ENCODE peak calls at places on chromosomes 2 and 18, in eight cellular contexts. U is uterus, G is right cardiac atrium, Z is left ventricle myocardium inferior, F is psoas muscle, Q is DND-41, P is pancreas, T is PC-3. S is an unnamed sample.

GRCh38 chr18:4847066-4847465 is 350.0 kb downstream of the AKAIN1 start:
- DNase-seq in U (no peak), G (no peak), Z (no peak), F (no peak), Q (no peak), P (no peak), T (no peak), S (no peak)

GRCh38 chr2:140185076-140185475 is 1404.9 kb upstream of the NXPH2 start:
- DNase-seq in U (no peak), G (no peak), Z (no peak), F (no peak), Q (no peak), P (no peak), T (no peak), S (no peak)

GRCh38 chr2:237734905-237735623 is 63.5 kb upstream of the RBM44 start:
- DNase-seq in U (no peak), G (no peak), Z (no peak), F (no peak), Q (no peak), P (no peak), T (no peak), S (no peak)

GRCh38 chr2:172389685-172390339 is 37.6 kb upstream of the ITGA6 start:
- DNase-seq in U (no peak), G (no peak), Z (no peak), F (no peak), Q (no peak), P (no peak), T (no peak), S (no peak)

GRCh38 chr18:6920099-6920955 is 190.8 kb downstream of the ARHGAP28 start:
- DNase-seq in U (peak; percentile 42), G (peak; percentile 25), Z (no peak), F (no peak), Q (no peak), P (peak; percentile 58), T (peak; percentile 89), S (no peak)

GRCh38 chr2:19786408-19787058 is 115.2 kb downstream of the TTC32 start:
- DNase-seq in U (no peak), G (no peak), Z (no peak), F (no peak), Q (no peak), P (no peak), T (peak; percentile 48), S (no peak)

GRCh38 chr2:205865794-205866490 is 183.6 kb downstream of the NRP2 start:
- DNase-seq in U (no peak), G (no peak), Z (no peak), F (no peak), Q (no peak), P (peak; percentile 32), T (peak; percentile 46), S (no peak)

GRCh38 chr2:138071720-138072719 is 107.7 kb downstream of the HNMT start:
- DNase-seq in U (no peak), G (no peak), Z (no peak), F (no peak), Q (no peak), P (no peak), T (peak; percentile 97), S (no peak)

GRCh38 chr2:202918860-202919259 is 6.8 kb downstream of the CARF start:
- DNase-seq in U (no peak), G (no peak), Z (no peak), F (no peak), Q (no peak), P (no peak), T (peak; percentile 39), S (no peak)

GRCh38 chr2:159185401-159186130 is 100.9 kb downstream of the WDSUB1 start:
- DNase-seq in U (no peak), G (no peak), Z (no peak), F (no peak), Q (peak; percentile 31), P (no peak), T (peak; percentile 31), S (no peak)

GRCh38 chr2:237122214-237122666 is 36.6 kb downstream of the COPS8 start:
- DNase-seq in U (peak; percentile 65), G (peak; percentile 75), Z (peak; percentile 57), F (peak; percentile 87), Q (peak; percentile 60), P (peak; percentile 41), T (peak; percentile 73), S (peak; percentile 10)

GRCh38 chr2:15579641-15580040 is 12.0 kb upstream of the DDX1 start:
- DNase-seq in U (no peak), G (no peak), Z (no peak), F (no peak), Q (no peak), P (no peak), T (peak; percentile 41), S (no peak)

GRCh38 chr18:3262234-3263171 is 570 bp downstream of the MYL12B start:
- DNase-seq in U (no peak), G (no peak), Z (no peak), F (peak; percentile 60), Q (peak; percentile 37), P (peak; percentile 77), T (peak; percentile 41), S (peak; percentile 49)

GRCh38 chr2:7813541-7814310 is 868.1 kb upstream of the ID2 start:
- DNase-seq in U (no peak), G (no peak), Z (no peak), F (no peak), Q (no peak), P (no peak), T (peak; percentile 24), S (no peak)

GRCh38 chr2:192190474-192190873 is 4.3 kb downstream of the TMEFF2 start:
- DNase-seq in U (no peak), G (no peak), Z (no peak), F (no peak), Q (no peak), P (no peak), T (peak; percentile 53), S (no peak)

GRCh38 chr18:59905686-59906091 is 5.9 kb downstream of the PMAIP1 start:
- DNase-seq in U (no peak), G (no peak), Z (no peak), F (no peak), Q (no peak), P (no peak), T (no peak), S (no peak)

DNA sequence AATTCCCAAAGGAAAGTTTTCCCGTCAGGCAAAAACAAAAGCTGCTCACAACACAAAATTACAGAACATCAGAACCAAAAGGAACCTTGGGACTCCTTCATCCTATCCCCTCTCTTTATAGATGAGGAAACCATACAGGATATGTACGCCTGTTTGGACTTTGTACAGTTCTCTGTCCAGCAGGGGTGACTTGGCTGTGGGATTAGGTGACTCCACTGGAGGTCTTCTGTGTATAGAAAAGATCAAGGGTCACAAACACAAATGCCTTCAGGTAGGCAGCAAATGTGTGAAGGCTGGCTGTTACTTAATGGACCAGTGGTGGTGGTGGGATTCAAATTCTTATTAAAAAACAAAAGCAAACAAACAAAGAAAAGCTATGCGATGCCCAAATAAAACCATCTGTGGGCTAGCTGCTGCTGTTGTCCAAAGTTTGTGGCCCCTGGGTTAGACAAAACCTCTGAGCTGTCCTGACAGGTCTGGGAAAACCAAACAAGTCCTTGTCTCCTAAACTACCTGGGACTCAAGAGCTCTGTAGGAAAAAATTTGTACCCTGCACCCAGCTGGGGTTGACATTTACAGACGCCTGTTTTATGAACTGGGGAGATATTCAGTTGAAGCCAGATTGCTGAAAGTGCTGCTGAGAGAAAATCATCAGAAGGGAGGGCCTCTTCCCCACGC is 1.3 kb upstream of the CEP68 start:
- DNase-seq in U (no peak), G (no peak), Z (no peak), F (no peak), Q (no peak), P (no peak), T (no peak), S (no peak)
- H3K4me3 ChIP-seq in U (no peak overlapping the region), G (peak overlapping the region; percentile 73), Z (peak overlapping the region; percentile 94), F (peak overlapping the region; percentile 84), Q (no peak overlapping the region), P (no peak overlapping the region), T (no peak overlapping the region), S (no peak overlapping the region)

DNA sequence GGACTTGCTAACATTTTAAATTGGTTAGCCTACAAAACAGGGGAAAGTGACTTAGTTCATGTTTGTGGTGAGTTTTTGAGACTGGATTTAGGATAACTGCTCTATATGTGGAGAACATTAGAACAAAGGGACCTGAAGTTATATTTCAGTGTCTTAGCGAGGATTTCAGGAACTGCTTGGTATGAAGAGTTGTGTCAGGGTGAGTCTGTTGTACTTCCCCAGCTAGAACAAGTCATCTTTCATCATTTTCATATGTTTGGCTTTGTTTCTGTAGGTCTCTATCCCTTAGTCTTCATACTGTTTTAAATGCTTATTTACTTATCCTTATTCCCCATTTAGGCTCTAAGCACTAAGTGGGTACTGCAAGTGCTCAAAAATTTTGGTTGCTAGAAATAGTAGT is 41.9 kb downstream of the KCMF1 start:
- DNase-seq in U (no peak), G (no peak), Z (no peak), F (no peak), Q (no peak), P (no peak), T (no peak), S (no peak)
- H3K4me1 ChIP-seq in U (peaks cover 4% of the 10 kb centered on the region), G (peaks cover 7% of the 10 kb centered on the region), Z (peaks cover 90% of the 10 kb centered on the region), F (peaks cover 72% of the 10 kb centered on the region), Q (no peaks in the 10 kb centered on the region), P (peaks cover 16% of the 10 kb centered on the region), T (peaks cover 28% of the 10 kb centered on the region), S (peaks cover 63% of the 10 kb centered on the region)

DNA sequence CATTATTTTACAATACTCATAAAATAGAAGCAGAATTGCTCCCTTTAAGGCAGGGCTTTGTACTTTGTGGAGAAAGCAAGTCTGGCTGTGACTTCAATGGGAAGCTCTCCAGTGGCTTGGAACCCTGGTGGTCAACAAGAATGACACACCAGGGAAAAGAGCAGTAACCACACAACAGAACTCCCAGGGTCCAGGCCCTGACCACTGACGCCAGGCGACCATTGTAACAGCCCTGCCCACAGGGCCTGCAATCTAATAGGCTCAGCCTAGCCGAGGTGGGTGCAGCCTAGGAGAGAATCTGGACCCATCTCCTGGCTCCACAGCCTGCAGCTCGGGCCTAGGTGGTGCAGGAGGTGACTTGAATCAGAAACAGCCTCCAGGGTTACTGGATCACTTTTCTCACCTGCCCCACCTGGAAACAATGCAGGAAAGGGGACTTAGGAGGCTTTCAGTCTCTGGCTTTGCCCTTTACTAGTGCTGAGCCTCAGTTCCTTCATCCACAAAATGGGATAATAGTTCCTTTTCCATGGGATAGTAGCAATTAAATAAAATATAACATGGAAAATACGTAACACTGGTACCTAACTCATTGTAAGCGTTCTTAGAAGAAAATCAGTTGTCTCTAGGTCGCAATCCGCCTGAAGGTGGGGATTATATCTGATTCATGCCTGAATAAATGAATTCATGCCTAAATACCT is 112.4 kb upstream of the STPG4 start:
- DNase-seq in U (no peak), G (no peak), Z (no peak), F (no peak), Q (no peak), P (no peak), T (no peak), S (no peak)
- H3K27me3 ChIP-seq in U (no peaks in the 10 kb centered on the region), G (no peaks in the 10 kb centered on the region), Z (no peaks in the 10 kb centered on the region), F (no peaks in the 10 kb centered on the region), Q (no peaks in the 10 kb centered on the region), P (no peaks in the 10 kb centered on the region), T (no peaks in the 10 kb centered on the region), S (no peaks in the 10 kb centered on the region)

DNA sequence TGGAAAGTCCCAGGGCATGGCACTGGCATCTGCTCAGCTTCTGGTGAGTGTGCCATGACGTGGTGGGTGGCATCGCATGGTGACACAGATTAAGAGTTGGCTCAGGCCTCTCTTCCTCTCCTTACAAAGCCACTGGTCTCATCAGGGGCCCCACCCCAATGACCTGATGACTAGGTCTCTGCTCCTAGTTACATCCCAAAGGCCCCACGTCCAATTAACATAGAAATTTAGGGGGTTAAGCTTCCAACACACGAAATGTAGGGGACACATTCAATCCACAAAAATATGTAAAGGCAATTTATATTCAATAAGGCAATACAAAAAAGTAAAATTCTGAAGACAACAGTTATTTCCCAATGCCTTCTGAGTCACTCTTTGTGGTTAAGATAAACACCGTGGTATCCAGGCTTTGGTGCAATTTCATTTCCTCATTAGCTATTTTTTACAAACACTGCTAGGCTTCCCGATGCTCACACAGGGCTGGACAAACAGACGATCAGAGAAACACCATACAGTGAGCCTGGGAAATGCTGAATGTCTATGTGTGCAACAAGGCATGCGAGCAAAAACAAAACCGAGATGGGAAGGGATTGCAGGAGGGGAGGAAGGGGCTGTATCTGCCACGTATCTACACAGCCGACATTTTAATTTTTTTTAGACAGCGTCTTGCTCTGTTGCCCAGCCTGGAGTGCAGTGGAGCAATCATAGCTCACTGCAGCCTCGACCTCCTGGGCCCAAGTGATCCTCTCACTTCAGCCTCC is 67.2 kb downstream of the MBP start:
- DNase-seq in U (no peak), G (peak; percentile 54), Z (peak; percentile 46), F (peak; percentile 79), Q (peak; percentile 60), P (no peak), T (peak; percentile 87), S (peak; percentile 50)
- H3K4me3 ChIP-seq in U (no peak overlapping the region), G (no peak overlapping the region), Z (no peak overlapping the region), F (no peak overlapping the region), Q (no peak overlapping the region), P (no peak overlapping the region), T (no peak overlapping the region), S (no peak overlapping the region)

S was measured in CD4-positive, alpha-beta memory T cell.